ENCODE peak calls at places on chromosomes 12 and 14, in four cellular contexts. O is HT-29, S is NCI-H1105 treated with DMSO at 0.1 percent for 48 hours, W is KBM-7. H is an unnamed sample.

GRCh38 chr14:89089330-89089729 is 264.9 kb downstream of the TTC8 start:
- DNase-seq in O (no peak), S (no peak), W (no peak), H (no peak)

GRCh38 chr12:46371718-46372130 is 849 bp downstream of the SLC38A2 start:
- DNase-seq in O (peak; percentile 67), W (peak; percentile 71), S (peak; percentile 65), H (peak; percentile 43)

GRCh38 chr14:21647380-21647779 is 6.3 kb upstream of the OR4E2 start:
- DNase-seq in S (no peak), O (no peak), W (no peak), H (no peak)

GRCh38 chr12:26226629-26227375 is 31.4 kb downstream of the SSPN start:
- DNase-seq in W (peak; percentile 43), O (peak; percentile 71), S (peak; percentile 77), H (no peak)

GRCh38 chr14:33404054-33404453 is 465.4 kb downstream of the NPAS3 start:
- DNase-seq in W (no peak), O (no peak), S (no peak), H (no peak)

GRCh38 chr12:11553871-11554533 is 95.5 kb upstream of the ETV6 start:
- DNase-seq in O (peak; percentile 75), W (peak; percentile 79), S (peak; percentile 72), H (peak; percentile 75)

GRCh38 chr14:68278568-68279436 is 459.2 kb downstream of the RAD51B start:
- DNase-seq in S (no peak), W (no peak), O (no peak), H (no peak)

GRCh38 chr14:90795744-90796143 is 20.5 kb downstream of the TTC7B start:
- DNase-seq in S (no peak), O (no peak), W (no peak), H (no peak)

GRCh38 chr12:88453323-88453722 is 126.9 kb downstream of the KITLG start:
- DNase-seq in O (no peak), W (no peak), S (no peak), H (no peak)

GRCh38 chr14:69928111-69928523 is 48.9 kb downstream of the SMOC1 start:
- DNase-seq in S (no peak), W (no peak), O (no peak), H (no peak)